ENCODE peak calls at places on chromosomes 5 and 9, in four cellular contexts. T is memory B cell, O is left cardiac atrium, K is heart left ventricle. J is an unnamed sample.

GRCh38 chr5:553874-554273 is 29.6 kb upstream of the SLC9A3 start:
- ATAC-seq in K (no peak), T (no peak), O (no peak), J (no peak)

GRCh38 chr5:90264930-90265857 is 144.4 kb downstream of the CETN3 start:
- ATAC-seq in T (peak), O (peak), K (peak), J (no peak)

GRCh38 chr5:54296386-54296785 is 14.0 kb downstream of the ARL15 start:
- ATAC-seq in T (no peak), K (peak), O (peak), J (no peak)

GRCh38 chr5:2212481-2212880 is 329.8 kb upstream of the IRX4 start:
- ATAC-seq in K (no peak), T (no peak), O (no peak), J (no peak)

GRCh38 chr5:140546851-140547507 is 483 bp upstream of the EIF4EBP3 start:
- ATAC-seq in T (no peak), O (no peak), K (peak), J (no peak)

GRCh38 chr5:139787257-139787567 is 8.4 kb upstream of the PSD2 start:
- ATAC-seq in T (no peak), K (no peak), O (no peak), J (peak)

GRCh38 chr9:128580731-128581130 is 28.3 kb downstream of the SPTAN1 start:
- ATAC-seq in K (no peak), O (no peak), T (no peak), J (no peak)

GRCh38 chr5:56050566-56051292 is 56.0 kb upstream of the IL6ST start:
- ATAC-seq in K (peak), T (no peak), O (peak), J (no peak)

GRCh38 chr9:98215821-98216220 is 23.4 kb upstream of the CORO2A start:
- ATAC-seq in K (no peak), O (peak), T (no peak), J (no peak)

GRCh38 chr5:155883966-155884555 is 442.9 kb upstream of the SGCD start:
- ATAC-seq in T (no peak), O (no peak), K (no peak), J (no peak)

GRCh38 chr9:34986541-34987047 is 3.0 kb upstream of the DNAJB5 start:
- ATAC-seq in O (no peak), T (peak), K (no peak), J (no peak)

GRCh38 chr5:127011961-127012644 is 18.3 kb downstream of the MARCHF3 start:
- ATAC-seq in O (peak), T (peak), K (peak), J (no peak)

GRCh38 chr5:103546858-103547257 is 15.7 kb downstream of the NUDT12 start:
- ATAC-seq in O (no peak), K (no peak), T (no peak), J (no peak)

GRCh38 chr5:16992444-16992843 is 56.4 kb upstream of the MYO10 start:
- ATAC-seq in T (no peak), O (no peak), K (no peak), J (no peak)

GRCh38 chr9:125477089-125477544 is 215.5 kb downstream of the GAPVD1 start:
- ATAC-seq in K (no peak), T (no peak), O (no peak), J (no peak)

GRCh38 chr5:73596705-73597328 is 29.2 kb upstream of the ARHGEF28 start:
- ATAC-seq in T (peak), K (no peak), O (no peak), J (no peak)

GRCh38 chr5:169583101-169583423 is 511 bp upstream of the SPDL1 start:
- ATAC-seq in O (no peak), K (peak), T (peak), J (no peak)

GRCh38 chr9:34403554-34404380 is 27.1 kb upstream of the MYORG start:
- ATAC-seq in T (peak), K (no peak), O (peak), J (peak)

GRCh38 chr9:129206921-129207320 is 28.9 kb upstream of the IER5L start:
- ATAC-seq in K (no peak), T (no peak), O (no peak), J (no peak)

GRCh38 chr5:143186623-143187022 is 216.9 kb downstream of the NR3C1 start:
- ATAC-seq in T (no peak), K (no peak), O (no peak), J (no peak)

GRCh38 chr9:35273591-35273990 is 111.8 kb downstream of the UNC13B start:
- ATAC-seq in K (no peak), T (no peak), O (no peak), J (no peak)

GRCh38 chr5:158410976-158411375 is 552.0 kb upstream of the CLINT1 start:
- ATAC-seq in K (no peak), T (no peak), O (no peak), J (no peak)

GRCh38 chr5:32298056-32298420 is 14.7 kb downstream of the MTMR12 start:
- ATAC-seq in T (peak), O (no peak), K (peak), J (no peak)

GRCh38 chr9:36721846-36722588 is 149.3 kb downstream of the MELK start:
- ATAC-seq in T (no peak), O (no peak), K (no peak), J (no peak)

GRCh38 chr9:136137321-136138054 is 18.8 kb upstream of the TMEM250 start:
- ATAC-seq in K (no peak), T (no peak), O (no peak), J (no peak)

GRCh38 chr5:7894860-7895259 is 25.9 kb downstream of the MTRR start:
- ATAC-seq in K (no peak), T (no peak), O (no peak), J (no peak)

GRCh38 chr5:105868038-105868775 is 1802.5 kb downstream of the EFNA5 start:
- ATAC-seq in O (peak), T (no peak), K (no peak), J (no peak)

GRCh38 chr9:111794837-111795556 is at the start of gene SHOC1:
- ATAC-seq in O (no peak), T (no peak), K (no peak), J (no peak)

GRCh38 chr9:76642074-76642473 is 122.2 kb upstream of the PCA3 start:
- ATAC-seq in T (no peak), O (no peak), K (no peak), J (no peak)

GRCh38 chr5:172798422-172799215 is 27.6 kb upstream of the DUSP1 start:
- ATAC-seq in O (no peak), T (no peak), K (peak), J (peak)

GRCh38 chr9:10366171-10366779 is 246.5 kb downstream of the PTPRD start:
- ATAC-seq in T (no peak), K (no peak), O (peak), J (no peak)

GRCh38 chr5:32420506-32420905 is 24.0 kb downstream of the ZFR start:
- ATAC-seq in K (peak), O (no peak), T (no peak), J (no peak)

GRCh38 chr9:133135193-133135745 is 14.2 kb upstream of the RALGDS start:
- ATAC-seq in T (no peak), K (peak), O (peak), J (peak)

J was measured in gastroesophageal sphincter.